ENCODE peak calls at places on chromosomes 16 and 17, in eight cellular contexts. K is omental fat pad; C is stimulated activated naive CD4-positive, alpha-beta T cell; A is ACHN; V is EL; B is NCI-H1092 treated with DMSO at 0.1 percent for 48 hours; G is activated naive CD8-positive, alpha-beta T cell treated with anti-CD3 and anti-CD28 coated beads for 36 hours; O is esophagus squamous epithelium. P is an unnamed sample.

GRCh38 chr17:66711936-66712335 is 123.0 kb upstream of the CACNG5 start:
- DNase-seq in K (no peak), C (no peak), A (no peak), V (no peak), B (no peak), G (no peak), O (no peak), P (no peak)

GRCh38 chr17:39970157-39970692 is 7.4 kb downstream of the GSDMA start:
- DNase-seq in K (no peak), C (no peak), A (no peak), V (no peak), B (no peak), G (no peak), O (no peak), P (no peak)

GRCh38 chr17:83079766-83080616 is 582 bp downstream of the METRNL start:
- DNase-seq in K (no peak), C (no peak), A (no peak), V (no peak), B (no peak), G (peak; percentile 33), O (no peak), P (no peak)

GRCh38 chr16:50591800-50592771 is 43.9 kb downstream of the NKD1 start:
- DNase-seq in K (no peak), C (no peak), A (no peak), V (no peak), B (peak; percentile 69), G (no peak), O (no peak), P (no peak)

GRCh38 chr17:54932711-54933110 is 32.1 kb downstream of the TOM1L1 start:
- DNase-seq in K (no peak), C (no peak), A (no peak), V (no peak), B (no peak), G (no peak), O (no peak), P (no peak)

GRCh38 chr17:27247071-27247957 is 46.6 kb upstream of the WSB1 start:
- DNase-seq in K (no peak), C (no peak), A (no peak), V (peak; percentile 79), B (peak; percentile 47), G (no peak), O (no peak), P (no peak)

GRCh38 chr17:68399638-68400403 is 57.5 kb downstream of the WIPI1 start:
- DNase-seq in K (no peak), C (no peak), A (no peak), V (peak; percentile 31), B (no peak), G (peak; percentile 63), O (no peak), P (no peak)

GRCh38 chr17:31918701-31919128 is 17.2 kb upstream of the UTP6 start:
- DNase-seq in K (no peak), C (no peak), A (no peak), V (no peak), B (no peak), G (no peak), O (no peak), P (no peak)

GRCh38 chr17:32814837-32815236 is 62.1 kb downstream of the MYO1D start:
- DNase-seq in K (no peak), C (no peak), A (no peak), V (peak; percentile 33), B (no peak), G (no peak), O (no peak), P (no peak)

GRCh38 chr17:43578352-43578698 is 32.2 kb upstream of the ETV4 start:
- DNase-seq in K (no peak), C (no peak), A (no peak), V (no peak), B (no peak), G (no peak), O (no peak), P (no peak)

GRCh38 chr16:29899516-29900101 is at the start of gene SEZ6L2:
- DNase-seq in K (peak; percentile 38), C (no peak), A (peak; percentile 99), V (peak; percentile 95), B (peak; percentile 96), G (peak; percentile 21), O (no peak), P (peak; percentile 90)

GRCh38 chr17:48429156-48429555 is 858 bp downstream of the SKAP1 start:
- DNase-seq in K (no peak), C (no peak), A (no peak), V (no peak), B (no peak), G (peak; percentile 27), O (no peak), P (no peak)

GRCh38 chr17:30832438-30832790 is 648 bp downstream of the ATAD5 start:
- DNase-seq in K (no peak), C (no peak), A (no peak), V (no peak), B (no peak), G (no peak), O (no peak), P (no peak)

GRCh38 chr16:86033016-86033474 is 134.1 kb downstream of the IRF8 start:
- DNase-seq in K (no peak), C (no peak), A (no peak), V (no peak), B (no peak), G (no peak), O (no peak), P (no peak)

GRCh38 chr16:84360170-84360569 is 8.2 kb upstream of the ATP2C2 start:
- DNase-seq in K (no peak), C (no peak), A (peak; percentile 19), V (peak; percentile 8), B (no peak), G (peak; percentile 71), O (no peak), P (no peak)

GRCh38 chr17:11144358-11145233 is 96.4 kb upstream of the SHISA6 start:
- DNase-seq in K (no peak), C (no peak), A (peak; percentile 58), V (peak; percentile 2), B (no peak), G (no peak), O (no peak), P (no peak)

GRCh38 chr17:77434136-77435114 is 293.7 kb downstream of the SEC14L1 start:
- DNase-seq in K (no peak), C (peak; percentile 38), A (no peak), V (no peak), B (no peak), G (no peak), O (no peak), P (no peak)

GRCh38 chr17:40111221-40112128 is 10.3 kb upstream of the MSL1 start:
- DNase-seq in K (peak; percentile 73), C (peak; percentile 56), A (peak; percentile 94), V (peak; percentile 96), B (peak; percentile 83), G (peak; percentile 74), O (no peak), P (peak; percentile 79)

GRCh38 chr17:59366773-59367656 is 35.6 kb downstream of the YPEL2 start:
- DNase-seq in K (no peak), C (no peak), A (peak; percentile 49), V (peak; percentile 60), B (peak; percentile 70), G (no peak), O (no peak), P (no peak)